ENCODE peak calls at places on chromosomes 5 and 9, in five cellular contexts. B is thyroid gland, O is transverse colon, L is spleen, A is ovary. W is an unnamed sample.
A peak's percentile ranks its signal among the peaks of the same experiment; 100 is the strongest.

GRCh38 chr9:94944623-94945022 is 218.1 kb downstream of the AOPEP start:
- DNase-seq in B (no peak), O (no peak), L (no peak), A (no peak), W (no peak)

GRCh38 chr5:168908207-168908606 is 329.0 kb upstream of the PANK3 start:
- DNase-seq in B (no peak), O (no peak), L (no peak), A (no peak), W (no peak)

GRCh38 chr5:160657622-160658458 is 194.2 kb downstream of the ATP10B start:
- DNase-seq in B (no peak), O (peak; percentile 51), L (no peak), A (no peak), W (no peak)

GRCh38 chr5:180598797-180599589 is 7.7 kb upstream of the SCGB3A1 start:
- DNase-seq in B (no peak), O (no peak), L (no peak), A (no peak), W (no peak)

GRCh38 chr5:158812381-158812780 is 287.3 kb downstream of the EBF1 start:
- DNase-seq in B (peak; percentile 36), O (peak; percentile 25), L (peak; percentile 91), A (peak; percentile 9), W (no peak)

GRCh38 chr9:6567140-6567591 is 78.4 kb downstream of the GLDC start:
- DNase-seq in B (no peak), O (no peak), L (no peak), A (no peak), W (peak; percentile 75)

GRCh38 chr5:146710348-146710747 is 168.2 kb downstream of the PPP2R2B start:
- DNase-seq in B (no peak), O (no peak), L (no peak), A (no peak), W (no peak)

GRCh38 chr5:170151105-170151831 is 45.6 kb downstream of the FOXI1 start:
- DNase-seq in B (peak; percentile 96), O (no peak), L (no peak), A (no peak), W (peak; percentile 100)

GRCh38 chr9:22237497-22238363 is 208.9 kb upstream of the DMRTA1 start:
- DNase-seq in B (no peak), O (no peak), L (no peak), A (no peak), W (no peak)

GRCh38 chr5:159451197-159452052 is 121.1 kb upstream of the IL12B start:
- DNase-seq in B (peak; percentile 64), O (no peak), L (no peak), A (peak; percentile 61), W (peak; percentile 85)

GRCh38 chr5:129245489-129245888 is 150.9 kb downstream of the ISOC1 start:
- DNase-seq in B (no peak), O (no peak), L (no peak), A (no peak), W (no peak)

GRCh38 chr9:121700165-121700830 is 48.9 kb downstream of the DAB2IP start:
- DNase-seq in B (peak; percentile 86), O (peak; percentile 75), L (peak; percentile 84), A (peak; percentile 65), W (peak; percentile 68)

GRCh38 chr9:116697887-116698286 is 10.8 kb downstream of the TRIM32 start:
- DNase-seq in B (no peak), O (no peak), L (peak; percentile 69), A (no peak), W (no peak)

GRCh38 chr5:135950611-135951010 is 4.2 kb downstream of the LECT2 start:
- DNase-seq in B (no peak), O (no peak), L (no peak), A (no peak), W (no peak)

GRCh38 chr9:109039539-109039938 is 26.2 kb upstream of the CTNNAL1 start:
- DNase-seq in B (no peak), O (no peak), L (no peak), A (no peak), W (no peak)

DNA sequence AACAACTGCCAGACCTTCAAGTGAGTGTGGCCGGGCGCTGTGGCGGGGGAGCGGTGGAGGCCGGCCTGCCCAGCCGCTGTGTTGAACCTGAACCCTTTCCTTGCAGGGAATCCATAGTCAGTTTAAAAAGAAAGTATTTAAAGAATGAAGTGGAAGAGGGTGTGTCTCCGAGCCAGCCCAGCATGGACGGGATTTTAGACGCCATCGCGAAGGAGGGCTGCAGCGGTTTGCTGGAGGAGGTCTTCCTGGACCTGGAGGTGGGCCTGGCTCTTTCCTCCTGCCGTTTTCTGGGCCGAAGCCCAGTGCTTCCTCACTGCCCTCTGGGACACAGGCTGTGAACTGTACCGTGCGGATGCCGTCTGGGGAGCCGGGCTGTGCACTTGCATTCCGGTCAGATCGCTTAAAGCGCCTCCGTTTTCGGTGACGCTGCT is 19.1 kb downstream of the EXOC3 start:
- DNase-seq in B (no peak), O (peak; percentile 3), L (peak; percentile 59), A (no peak), W (no peak)
- H3K36me3 ChIP-seq in B (peaks cover 58% of the 10 kb centered on the region), O (peaks cover 22% of the 10 kb centered on the region), L (no peaks in the 10 kb centered on the region), A (no peaks in the 10 kb centered on the region), W (peaks cover 57% of the 10 kb centered on the region)

GRCh38 chr5:72234265-72234700 is 85.8 kb downstream of the MRPS27 start:
- DNase-seq in B (no peak), O (no peak), L (no peak), A (no peak), W (no peak)
- H3K27me3 ChIP-seq in B (no peaks in the 10 kb centered on the region), O (no peaks in the 10 kb centered on the region), L (no peaks in the 10 kb centered on the region), A (no peaks in the 10 kb centered on the region), W (no peaks in the 10 kb centered on the region)

GRCh38 chr5:140509898-140510297 is 37.6 kb upstream of the EIF4EBP3 start:
- DNase-seq in B (no peak), O (no peak), L (no peak), A (no peak), W (no peak)
- H3K36me3 ChIP-seq in B (peaks cover 76% of the 10 kb centered on the region), O (peaks cover 85% of the 10 kb centered on the region), L (peaks cover 6% of the 10 kb centered on the region), A (no peaks in the 10 kb centered on the region), W (peaks cover 92% of the 10 kb centered on the region)

GRCh38 chr9:131543141-131543540 is 2.2 kb upstream of the PRRT1B start:
- DNase-seq in B (no peak), O (no peak), L (no peak), A (no peak), W (no peak)

GRCh38 chr9:131539223-131539923 is 6.0 kb upstream of the PRRT1B start:
- DNase-seq in B (no peak), O (no peak), L (no peak), A (no peak), W (no peak)

GRCh38 chr9:131546336-131547084 is 1.2 kb downstream of the PRRT1B start:
- DNase-seq in B (no peak), O (no peak), L (no peak), A (no peak), W (no peak)

GRCh38 chr9:131545786-131546335 is 538 bp downstream of the PRRT1B start:
- DNase-seq in B (no peak), O (no peak), L (no peak), A (no peak), W (no peak)

DNA sequence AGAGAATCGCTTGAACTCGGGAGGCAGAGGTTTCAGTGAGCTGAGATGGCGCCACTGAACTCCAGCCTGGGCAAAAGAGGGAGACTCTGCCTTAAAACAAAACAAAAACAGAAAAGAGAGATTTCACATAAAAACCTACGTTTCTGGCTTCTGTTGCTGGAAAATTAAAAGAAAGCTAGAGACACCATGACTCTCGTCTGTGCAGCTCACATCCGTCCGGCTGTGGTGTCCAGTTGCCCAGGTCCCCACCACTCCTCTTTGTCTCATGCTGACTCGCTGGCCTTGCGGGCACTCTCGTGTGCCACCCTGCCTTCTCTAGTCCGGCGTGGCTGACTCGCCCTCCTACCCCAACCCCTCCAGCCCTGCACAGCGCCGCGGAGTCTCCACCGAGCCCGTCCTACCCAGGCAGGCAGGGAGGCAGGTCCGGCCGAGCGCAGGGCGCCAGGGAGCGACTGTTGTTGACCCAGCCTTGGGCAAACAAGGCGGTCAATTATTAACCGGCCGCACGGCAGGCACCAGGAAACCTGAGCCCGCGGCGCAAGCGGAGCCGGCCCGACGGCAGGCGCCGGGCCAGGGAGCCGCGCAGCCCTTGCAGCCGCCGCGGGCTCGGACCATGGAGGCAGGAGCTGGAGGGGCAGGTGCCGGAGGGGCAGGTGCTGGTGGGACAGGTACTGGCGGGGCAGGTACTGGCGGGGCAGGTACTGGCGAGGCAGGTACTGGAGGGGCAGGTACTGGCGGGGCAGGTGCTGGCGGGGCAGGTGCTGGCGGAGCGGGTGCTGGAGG is at the start of gene PRRT1B:
- DNase-seq in B (peak; percentile 24), O (peak; percentile 89), L (no peak), A (no peak), W (no peak)
- H3K27me3 ChIP-seq in B (peaks cover 16% of the 10 kb centered on the region), O (peaks cover 50% of the 10 kb centered on the region), L (peaks cover 61% of the 10 kb centered on the region), A (no peaks in the 10 kb centered on the region), W (peaks cover 24% of the 10 kb centered on the region)

GRCh38 chr9:128690684-128691034 is 1.6 kb downstream of the SET start:
- DNase-seq in B (no peak), O (no peak), L (no peak), A (no peak), W (no peak)

GRCh38 chr9:128689293-128689770 is 310 bp downstream of the SET start:
- DNase-seq in B (peak; percentile 55), O (no peak), L (no peak), A (peak; percentile 60), W (no peak)

GRCh38 chr9:128689820-128690683 is 1.0 kb downstream of the SET start:
- DNase-seq in B (peak; percentile 40), O (peak; percentile 46), L (peak; percentile 89), A (peak; percentile 50), W (peak; percentile 46)

GRCh38 chr9:128696923-128697707 is 5.2 kb upstream of the PKN3 start:
- DNase-seq in B (no peak), O (no peak), L (no peak), A (no peak), W (no peak)

GRCh38 chr9:128694344-128694743 is 5.3 kb downstream of the SET start:
- DNase-seq in B (no peak), O (no peak), L (no peak), A (no peak), W (no peak)
- H3K36me3 ChIP-seq in B (peaks cover 28% of the 10 kb centered on the region), O (peaks cover 35% of the 10 kb centered on the region), L (peaks cover 7% of the 10 kb centered on the region), A (no peaks in the 10 kb centered on the region), W (peaks cover 66% of the 10 kb centered on the region)

GRCh38 chr9:98940278-98940677 is 3.4 kb upstream of the COL15A1 start:
- DNase-seq in B (no peak), O (no peak), L (no peak), A (peak; percentile 46), W (no peak)
- H3K27me3 ChIP-seq in B (peaks cover 9% of the 10 kb centered on the region), O (peaks cover 23% of the 10 kb centered on the region), L (peaks cover 72% of the 10 kb centered on the region), A (no peaks in the 10 kb centered on the region), W (peaks cover 10% of the 10 kb centered on the region)